ENCODE peak calls at places on chromosomes 4 and X, in six cellular contexts. M is A549, R is HepG2, T is IMR-90, Z is H1, G is HCT116. U is an unnamed sample.

GRCh38 chr4:88040707-88041106 is 33.3 kb downstream of the PKD2 start:
- DNase-seq in M (no peak), R (no peak), T (no peak), Z (no peak), G (no peak), U (no peak)

GRCh38 chr4:108272566-108272965 is 103.8 kb upstream of the LEF1 start:
- DNase-seq in M (no peak), R (no peak), T (peak), Z (no peak), G (no peak), U (no peak)

GRCh38 chr4:158333820-158334219 is 123.5 kb downstream of the TMEM144 start:
- DNase-seq in M (no peak), R (no peak), T (no peak), Z (no peak), G (no peak), U (no peak)

GRCh38 chrX:3713225-3713936 is at the start of gene PRKX:
- DNase-seq in M (peak), R (no peak), T (peak), Z (peak), G (no peak), U (peak)

GRCh38 chr4:180669637-180670036 is 1573.6 kb upstream of the TENM3 start:
- DNase-seq in M (no peak), R (no peak), T (peak), Z (no peak), G (no peak), U (no peak)

GRCh38 chrX:42519666-42520231 is 258.2 kb downstream of the PPP1R2C start:
- DNase-seq in M (no peak), R (no peak), T (peak), Z (no peak), G (no peak), U (no peak)

GRCh38 chr4:152072001-152072485 is 311.2 kb upstream of the GATB start:
- DNase-seq in M (no peak), R (no peak), T (peak), Z (no peak), G (no peak), U (no peak)

GRCh38 chr4:2330119-2331042 is 68.5 kb upstream of the MXD4 start:
- DNase-seq in M (peak), R (no peak), T (peak), Z (no peak), G (peak), U (no peak)

GRCh38 chr4:57122959-57123358 is 12.8 kb upstream of the IGFBP7 start:
- DNase-seq in M (no peak), R (no peak), T (no peak), Z (no peak), G (no peak), U (no peak)

GRCh38 chrX:109843963-109844751 is 111.1 kb upstream of the ACSL4 start:
- DNase-seq in M (no peak), R (no peak), T (peak), Z (no peak), G (no peak), U (no peak)

GRCh38 chr4:112523764-112524505 is 8.0 kb upstream of the NEUROG2 start:
- DNase-seq in M (peak), R (peak), T (no peak), Z (peak), G (peak), U (no peak)

GRCh38 chr4:107467461-107467860 is 252.6 kb downstream of the PAPSS1 start:
- DNase-seq in M (no peak), R (no peak), T (no peak), Z (no peak), G (no peak), U (no peak)

GRCh38 chrX:96619588-96619987 is 65.1 kb upstream of the DIAPH2 start:
- DNase-seq in M (no peak), R (no peak), T (peak), Z (no peak), G (no peak), U (no peak)

GRCh38 chr4:20944961-20945360 is 244.7 kb downstream of the PACRGL start:
- DNase-seq in M (no peak), R (no peak), T (no peak), Z (no peak), G (no peak), U (no peak)

GRCh38 chrX:45712067-45712466 is 511.4 kb upstream of the DIPK2B start:
- DNase-seq in M (no peak), R (no peak), T (peak), Z (no peak), G (no peak), U (no peak)

GRCh38 chrX:115650916-115651315 is 89.9 kb downstream of the PLS3 start:
- DNase-seq in M (peak), R (peak), T (peak), Z (peak), G (peak), U (peak)

GRCh38 chr4:139718833-139719232 is 53.2 kb downstream of the MGST2 start:
- DNase-seq in M (no peak), R (no peak), T (no peak), Z (no peak), G (no peak), U (no peak)

GRCh38 chrX:134683351-134683750 is 25.1 kb upstream of the PLAC1 start:
- DNase-seq in M (no peak), R (no peak), T (no peak), Z (no peak), G (no peak), U (no peak)

GRCh38 chrX:140057001-140057411 is 91.7 kb upstream of the CXorf66 start:
- DNase-seq in M (peak), R (peak), T (peak), Z (peak), G (peak), U (peak)

GRCh38 chr4:112753333-112753732 is 116.4 kb downstream of the LARP7 start:
- DNase-seq in M (no peak), R (no peak), T (no peak), Z (no peak), G (no peak), U (no peak)

GRCh38 chr4:155999743-156000142 is 46.1 kb upstream of the CTSO start:
- DNase-seq in M (no peak), R (no peak), T (no peak), Z (peak), G (peak), U (no peak)

GRCh38 chr4:44150091-44150576 is 298.5 kb downstream of the KCTD8 start:
- DNase-seq in M (no peak), R (peak), T (peak), Z (no peak), G (no peak), U (no peak)

GRCh38 chr4:159495515-159496236 is 392.8 kb downstream of the RAPGEF2 start:
- DNase-seq in M (no peak), R (no peak), T (no peak), Z (no peak), G (no peak), U (no peak)

GRCh38 chr4:2059034-2059725 is at the start of gene NAT8L:
- DNase-seq in M (peak), R (no peak), T (no peak), Z (no peak), G (peak), U (no peak)

GRCh38 chr4:41658106-41658505 is 90.4 kb downstream of the PHOX2B start:
- DNase-seq in M (no peak), R (no peak), T (no peak), Z (no peak), G (no peak), U (no peak)

GRCh38 chr4:105808030-105808429 is 87.2 kb upstream of the NPNT start:
- DNase-seq in M (no peak), R (no peak), T (no peak), Z (no peak), G (no peak), U (no peak)

GRCh38 chrX:66635360-66635759 is 3.5 kb downstream of the EDA2R start:
- DNase-seq in M (no peak), R (no peak), T (peak), Z (no peak), G (no peak), U (no peak)

GRCh38 chrX:153063315-153063714 is 7.0 kb downstream of the PNMA3 start:
- DNase-seq in M (no peak), R (peak), T (peak), Z (no peak), G (no peak), U (no peak)

GRCh38 chr4:38131371-38132139 is 171.4 kb downstream of the PTTG2 start:
- DNase-seq in M (no peak), R (no peak), T (no peak), Z (no peak), G (no peak), U (peak)
- TF ChIP-seq CEBPB in M (no peak), R (no peak), T (peak), Z (no peak), G (no peak), U (no peak)

GRCh38 chrX:470686-471085 is 84.0 kb upstream of the PPP2R3B start:
- DNase-seq in M (no peak), R (no peak), T (no peak), Z (no peak), G (no peak), U (no peak)

GRCh38 chrX:468979-469378 is 82.3 kb upstream of the PPP2R3B start:
- DNase-seq in M (no peak), R (no peak), T (no peak), Z (no peak), G (no peak), U (no peak)

GRCh38 chrX:460823-461640 is 74.3 kb upstream of the PPP2R3B start:
- DNase-seq in M (no peak), R (no peak), T (no peak), Z (no peak), G (no peak), U (no peak)

GRCh38 chrX:462853-463252 is 76.1 kb upstream of the PPP2R3B start:
- DNase-seq in M (no peak), R (no peak), T (no peak), Z (no peak), G (no peak), U (no peak)

DNA sequence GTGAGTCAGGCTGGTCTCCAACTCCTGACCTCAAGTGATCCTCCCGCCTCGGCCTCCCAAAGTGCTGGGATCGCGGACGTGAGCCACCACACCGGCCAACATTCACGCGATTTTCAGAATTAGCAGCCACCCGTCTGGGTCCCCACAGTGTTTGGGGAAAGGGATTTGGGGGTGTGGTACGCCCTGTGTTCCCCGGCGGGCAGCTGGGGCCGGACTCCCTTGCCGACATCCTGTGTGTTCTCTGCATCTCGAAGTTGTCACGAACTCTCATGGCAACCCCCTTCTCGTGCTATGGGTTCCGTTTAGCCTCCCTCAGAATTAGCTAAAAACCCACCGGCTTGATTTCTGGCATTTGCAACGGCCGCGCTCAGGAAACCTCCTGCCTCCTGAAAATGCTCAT is 78.7 kb upstream of the PPP2R3B start:
- DNase-seq in M (no peak), R (no peak), T (no peak), Z (no peak), G (no peak), U (no peak)
- TF ChIP-seq CEBPB in M (no peak), R (no peak), T (no peak), Z (no peak), G (no peak), U (no peak)

DNA sequence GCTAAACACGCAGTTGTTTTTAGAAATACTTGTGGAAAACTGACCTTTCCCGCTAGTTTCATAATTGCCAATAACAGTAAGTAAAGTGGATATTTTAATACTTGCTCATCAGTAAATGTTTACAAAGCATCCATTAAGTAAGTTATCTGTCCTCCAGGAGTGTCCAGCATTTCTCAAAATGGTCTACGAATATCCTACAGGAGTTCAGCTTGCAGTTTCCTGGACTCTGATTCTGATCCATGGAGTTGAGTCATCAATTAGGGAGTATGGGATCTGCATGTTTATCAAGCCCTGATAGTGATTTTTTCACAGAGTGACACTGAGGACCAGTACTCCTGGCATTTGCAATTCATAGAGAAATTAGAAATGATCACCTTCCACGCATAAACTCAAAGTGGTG is 325.2 kb upstream of the AADAT start:
- DNase-seq in M (no peak), R (no peak), T (peak), Z (no peak), G (no peak), U (no peak)
- TF ChIP-seq CEBPB in M (no peak), R (no peak), T (no peak), Z (no peak), G (no peak), U (no peak)

DNA sequence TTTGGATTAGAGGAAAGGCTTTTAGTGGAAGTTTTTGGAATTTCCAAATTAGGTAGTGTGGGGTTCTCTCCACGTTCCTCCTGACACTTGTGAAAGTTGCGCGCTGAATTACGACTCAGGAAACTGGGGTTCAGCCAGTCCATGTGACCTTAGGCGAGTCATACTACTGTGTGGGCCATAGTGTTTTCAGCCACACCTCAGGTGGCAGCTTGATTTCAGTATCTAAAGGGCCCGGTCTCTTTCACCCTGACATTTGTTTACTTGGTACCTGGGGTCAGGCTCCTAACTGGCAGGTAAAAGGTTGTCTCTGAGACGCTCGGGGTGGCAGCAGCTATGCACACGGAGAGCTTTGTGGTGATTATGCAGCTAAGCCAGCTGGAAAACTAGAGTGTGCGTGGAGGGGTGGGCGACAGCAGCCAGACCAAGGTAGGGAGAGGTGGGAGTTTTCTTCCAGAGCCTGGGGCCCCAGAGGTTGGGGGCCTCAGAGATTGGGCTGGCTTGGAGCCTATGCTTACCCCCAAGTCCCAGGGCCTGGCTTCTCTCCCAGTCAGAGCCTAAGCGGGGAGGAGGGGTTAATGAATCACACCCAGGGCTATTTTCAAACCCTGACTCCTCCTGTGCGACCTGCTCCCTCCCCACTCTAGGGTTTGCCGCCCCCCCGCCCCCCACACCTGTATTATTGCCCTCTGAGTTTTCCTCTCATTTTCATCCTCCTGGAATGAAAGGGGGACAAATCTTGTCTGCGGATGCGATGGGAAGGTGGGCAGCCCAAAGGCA is 47.2 kb downstream of the STARD8 start:
- DNase-seq in M (no peak), R (no peak), T (no peak), Z (no peak), G (no peak), U (no peak)
- TF ChIP-seq CEBPB in M (no peak), R (no peak), T (no peak), Z (no peak), G (no peak), U (no peak)

GRCh38 chr4:182847543-182847942 is 69.6 kb downstream of the DCTD start:
- DNase-seq in M (no peak), R (no peak), T (no peak), Z (no peak), G (no peak), U (no peak)

GRCh38 chr4:182843813-182844325 is 73.3 kb downstream of the DCTD start:
- DNase-seq in M (no peak), R (no peak), T (no peak), Z (no peak), G (no peak), U (no peak)

GRCh38 chr4:182846041-182846440 is 71.1 kb downstream of the DCTD start:
- DNase-seq in M (no peak), R (no peak), T (no peak), Z (no peak), G (no peak), U (no peak)

GRCh38 chr4:182847956-182848450 is 69.2 kb downstream of the DCTD start:
- DNase-seq in M (no peak), R (no peak), T (no peak), Z (no peak), G (no peak), U (no peak)

GRCh38 chr4:182845618-182846017 is 71.6 kb downstream of the DCTD start:
- DNase-seq in M (no peak), R (no peak), T (no peak), Z (no peak), G (no peak), U (no peak)
- TF ChIP-seq CEBPB in M (no peak), R (no peak), T (no peak), Z (no peak), G (no peak), U (no peak)

GRCh38 chr4:7041851-7042696 is 1.1 kb upstream of the TADA2B start:
- DNase-seq in M (no peak), R (no peak), T (peak), Z (no peak), G (no peak), U (no peak)

GRCh38 chr4:7042697-7043464 is at the start of gene TADA2B:
- DNase-seq in M (peak), R (peak), T (peak), Z (peak), G (peak), U (peak)

GRCh38 chr4:7040760-7041159 is 2.4 kb upstream of the TADA2B start:
- DNase-seq in M (no peak), R (no peak), T (no peak), Z (no peak), G (no peak), U (no peak)

GRCh38 chr4:7043521-7044414 is 596 bp downstream of the TADA2B start:
- DNase-seq in M (peak), R (no peak), T (peak), Z (peak), G (no peak), U (no peak)

GRCh38 chr4:7041246-7041645 is 1.9 kb upstream of the TADA2B start:
- DNase-seq in M (no peak), R (no peak), T (no peak), Z (no peak), G (no peak), U (no peak)
- TF ChIP-seq CEBPB in M (no peak), R (no peak), T (no peak), Z (no peak), G (no peak), U (no peak)

U was measured in GM12878.